ENCODE peak calls at places on chromosome 20, in six cellular contexts. E is A549, L is HepG2, A is K562, Y is endothelial cell of umbilical vein, Q is GM12878. R is an unnamed sample.

GRCh38 chr20:62374431-62375152 is 7.5 kb upstream of the LAMA5 start:
- DNase-seq in Y (no peak), E (no peak), A (no peak), Q (no peak), L (no peak), R (no peak)

GRCh38 chr20:48709292-48709691 is 118.5 kb downstream of the PREX1 start:
- DNase-seq in L (no peak), A (no peak), E (no peak), Q (no peak), Y (no peak), R (no peak)

GRCh38 chr20:44776977-44777376 is 31.3 kb downstream of the KCNK15 start:
- DNase-seq in A (no peak), E (no peak), L (peak), Q (no peak), Y (peak), R (peak)

GRCh38 chr20:61951695-61952533 is 113.8 kb downstream of the TAF4 start:
- DNase-seq in A (peak), Y (peak), E (no peak), L (no peak), Q (no peak), R (peak)

GRCh38 chr20:2814587-2815051 is at the start of gene C20orf141:
- DNase-seq in A (no peak), E (peak), Y (peak), Q (no peak), L (no peak), R (peak)

GRCh38 chr20:17613328-17614175 is 43.7 kb downstream of the DSTN start:
- DNase-seq in Q (no peak), Y (no peak), L (no peak), E (no peak), A (no peak), R (no peak)

GRCh38 chr20:63171991-63172390 is 43.9 kb downstream of the YTHDF1 start:
- DNase-seq in Q (no peak), Y (no peak), A (no peak), L (no peak), E (no peak), R (no peak)

GRCh38 chr20:14861028-14861699 is 523.8 kb upstream of the FLRT3 start:
- DNase-seq in L (no peak), Y (no peak), Q (no peak), A (no peak), E (no peak), R (no peak)

GRCh38 chr20:11266571-11266970 is 592.8 kb upstream of the JAG1 start:
- DNase-seq in Q (no peak), A (no peak), Y (peak), L (no peak), E (no peak), R (no peak)

GRCh38 chr20:63056236-63057132 is 49.7 kb upstream of the BHLHE23 start:
- DNase-seq in Y (peak), A (peak), Q (no peak), L (no peak), E (no peak), R (peak)

GRCh38 chr20:10185741-10186558 is 32.7 kb upstream of the SNAP25 start:
- DNase-seq in A (no peak), Q (no peak), L (peak), E (no peak), Y (no peak), R (no peak)

GRCh38 chr20:50915424-50915823 is 15.8 kb downstream of the ADNP start:
- DNase-seq in Y (peak), L (no peak), Q (no peak), E (no peak), A (no peak), R (no peak)
- TF ChIP-seq MYC in Y (no peak), L (no peak), Q (no peak), E (no peak), A (no peak), R (no peak)

DNA sequence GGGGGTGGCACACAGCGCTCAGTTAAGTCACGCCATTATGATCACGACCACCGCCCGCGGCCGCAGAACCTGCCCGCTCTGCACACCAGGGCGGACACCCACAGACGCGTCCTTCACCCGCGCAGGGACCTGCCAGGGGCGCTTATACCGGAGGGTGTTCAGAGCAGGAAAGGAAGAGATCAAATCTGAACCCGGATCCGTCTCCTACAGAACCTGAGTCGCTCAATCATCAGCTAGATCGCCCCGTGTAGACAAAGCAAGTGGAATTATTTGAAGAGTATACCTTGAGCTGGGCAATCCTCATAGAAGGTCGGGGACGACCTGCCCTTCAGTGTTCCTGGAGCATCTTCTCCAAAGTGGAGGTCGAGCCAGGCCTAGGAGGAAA is 14.4 kb upstream of the ZNF217 start:
- DNase-seq in L (no peak), Y (no peak), E (no peak), A (no peak), Q (no peak), R (no peak)
- H3K4me3 ChIP-seq in L (no peak), Y (no peak), E (no peak), A (peak), Q (peak), R (no peak)

GRCh38 chr20:50283922-50284810 is 93.5 kb downstream of the CEBPB start:
- DNase-seq in L (peak), A (peak), E (peak), Q (no peak), Y (no peak), R (peak)
- TF ChIP-seq MYC in L (peak), A (no peak), E (no peak), Q (no peak), Y (no peak), R (peak)

GRCh38 chr20:25116746-25117457 is 35.0 kb upstream of the VSX1 start:
- DNase-seq in Q (no peak), E (no peak), Y (no peak), L (no peak), A (no peak), R (no peak)
- H3K4me3 ChIP-seq in Q (no peak), E (no peak), Y (no peak), L (no peak), A (no peak), R (no peak)